ENCODE peak calls at places on chromosomes 16 and 17, in four cellular contexts. One of them, this sample, is unnamed.

GRCh38 chr16:10866196-10866976 is 10.6 kb upstream of the CIITA start:
- DNase-seq in HS-5: no peak
- DNase-seq in smooth muscle cell of the brain vasculature: no peak
- DNase-seq in MM.1S: no peak
- DNase-seq in this sample: no peak

GRCh38 chr17:48636177-48637018 is 10.2 kb upstream of the HOXB9 start:
- DNase-seq in HS-5: no peak
- DNase-seq in smooth muscle cell of the brain vasculature: no peak
- DNase-seq in MM.1S: peak
- DNase-seq in this sample: no peak

GRCh38 chr17:50063516-50064252 is 7.8 kb downstream of the ITGA3 start:
- DNase-seq in MM.1S: no peak
- DNase-seq in HS-5: no peak
- DNase-seq in smooth muscle cell of the brain vasculature: no peak
- DNase-seq in this sample: no peak

GRCh38 chr17:44865231-44865660 is 17.6 kb downstream of the HIGD1B start:
- DNase-seq in MM.1S: peak
- DNase-seq in HS-5: peak
- DNase-seq in smooth muscle cell of the brain vasculature: peak
- DNase-seq in this sample: peak

GRCh38 chr16:56547949-56548567 is 16.8 kb upstream of the MT4 start:
- DNase-seq in MM.1S: no peak
- DNase-seq in smooth muscle cell of the brain vasculature: no peak
- DNase-seq in HS-5: no peak
- DNase-seq in this sample: no peak

GRCh38 chr17:74024871-74025531 is 178.5 kb upstream of the RPL38 start:
- DNase-seq in MM.1S: no peak
- DNase-seq in HS-5: no peak
- DNase-seq in smooth muscle cell of the brain vasculature: no peak
- DNase-seq in this sample: no peak

GRCh38 chr17:66054242-66054641 is 137.7 kb downstream of the CEP112 start:
- DNase-seq in smooth muscle cell of the brain vasculature: no peak
- DNase-seq in HS-5: no peak
- DNase-seq in MM.1S: no peak
- DNase-seq in this sample: no peak

GRCh38 chr17:77382966-77383612 is 242.3 kb downstream of the SEC14L1 start:
- DNase-seq in HS-5: no peak
- DNase-seq in smooth muscle cell of the brain vasculature: no peak
- DNase-seq in MM.1S: no peak
- DNase-seq in this sample: no peak

GRCh38 chr17:37797206-37797605 is 52.3 kb upstream of the HNF1B start:
- DNase-seq in MM.1S: no peak
- DNase-seq in HS-5: no peak
- DNase-seq in smooth muscle cell of the brain vasculature: no peak
- DNase-seq in this sample: no peak

GRCh38 chr16:4412854-4413253 is 3.5 kb downstream of the CORO7 start:
- DNase-seq in MM.1S: no peak
- DNase-seq in HS-5: no peak
- DNase-seq in smooth muscle cell of the brain vasculature: no peak
- DNase-seq in this sample: no peak